ENCODE peak calls at places on chromosomes 1 and 21, in ten cellular contexts. One of them, this sample, is unnamed.

GRCh38 chr1:201655243-201655642 is 116.3 kb downstream of the NAV1 start:
- DNase-seq in HFFc6: peak; percentile 81
- DNase-seq in WTC11: peak; percentile 42
- DNase-seq in GM23248: peak; percentile 90
- DNase-seq in CD8-positive, alpha-beta memory T cell: no peak
- DNase-seq in aorta: no peak
- DNase-seq in NCI-H345: no peak
- DNase-seq in OCI-M1: no peak
- DNase-seq in stimulated activated CD4-positive, alpha-beta T cell treated with anti-CD3 and anti-CD28 coated beads, Interleukin-1b, Interleukin-23, amount 100 ng/mL, for 24 hours: no peak
- DNase-seq in activated T-cell treated with anti-CD3 and anti-CD28 coated beads for 1 hour: no peak
- DNase-seq in this sample: no peak

GRCh38 chr1:167456926-167457325 is 61.4 kb downstream of the CD247 start:
- DNase-seq in OCI-M1: no peak
- DNase-seq in WTC11: no peak
- DNase-seq in CD8-positive, alpha-beta memory T cell: no peak
- DNase-seq in aorta: no peak
- DNase-seq in GM23248: no peak
- DNase-seq in stimulated activated CD4-positive, alpha-beta T cell treated with anti-CD3 and anti-CD28 coated beads, Interleukin-1b, Interleukin-23, amount 100 ng/mL, for 24 hours: no peak
- DNase-seq in NCI-H345: no peak
- DNase-seq in HFFc6: no peak
- DNase-seq in activated T-cell treated with anti-CD3 and anti-CD28 coated beads for 1 hour: no peak
- DNase-seq in this sample: no peak

GRCh38 chr21:42164064-42164789 is 54.7 kb upstream of the ABCG1 start:
- DNase-seq in WTC11: peak; percentile 57
- DNase-seq in GM23248: no peak
- DNase-seq in HFFc6: no peak
- DNase-seq in CD8-positive, alpha-beta memory T cell: peak; percentile 35
- DNase-seq in activated T-cell treated with anti-CD3 and anti-CD28 coated beads for 1 hour: peak; percentile 33
- DNase-seq in NCI-H345: peak; percentile 27
- DNase-seq in stimulated activated CD4-positive, alpha-beta T cell treated with anti-CD3 and anti-CD28 coated beads, Interleukin-1b, Interleukin-23, amount 100 ng/mL, for 24 hours: peak; percentile 21
- DNase-seq in OCI-M1: peak; percentile 77
- DNase-seq in aorta: peak; percentile 78
- DNase-seq in this sample: peak; percentile 80

GRCh38 chr1:117093091-117093534 is 28.4 kb downstream of the TRIM45 start:
- DNase-seq in WTC11: no peak
- DNase-seq in GM23248: peak; percentile 98
- DNase-seq in stimulated activated CD4-positive, alpha-beta T cell treated with anti-CD3 and anti-CD28 coated beads, Interleukin-1b, Interleukin-23, amount 100 ng/mL, for 24 hours: no peak
- DNase-seq in HFFc6: peak; percentile 99
- DNase-seq in OCI-M1: no peak
- DNase-seq in CD8-positive, alpha-beta memory T cell: no peak
- DNase-seq in aorta: peak; percentile 76
- DNase-seq in activated T-cell treated with anti-CD3 and anti-CD28 coated beads for 1 hour: no peak
- DNase-seq in NCI-H345: no peak
- DNase-seq in this sample: peak; percentile 46

GRCh38 chr1:10754571-10755329 is 41.7 kb downstream of the CASZ1 start:
- DNase-seq in GM23248: peak; percentile 83
- DNase-seq in CD8-positive, alpha-beta memory T cell: no peak
- DNase-seq in stimulated activated CD4-positive, alpha-beta T cell treated with anti-CD3 and anti-CD28 coated beads, Interleukin-1b, Interleukin-23, amount 100 ng/mL, for 24 hours: no peak
- DNase-seq in OCI-M1: no peak
- DNase-seq in HFFc6: peak; percentile 30
- DNase-seq in activated T-cell treated with anti-CD3 and anti-CD28 coated beads for 1 hour: no peak
- DNase-seq in NCI-H345: no peak
- DNase-seq in WTC11: no peak
- DNase-seq in aorta: no peak
- DNase-seq in this sample: no peak

GRCh38 chr1:204524986-204525385 is 8.8 kb downstream of the MDM4 start:
- DNase-seq in stimulated activated CD4-positive, alpha-beta T cell treated with anti-CD3 and anti-CD28 coated beads, Interleukin-1b, Interleukin-23, amount 100 ng/mL, for 24 hours: no peak
- DNase-seq in OCI-M1: no peak
- DNase-seq in WTC11: no peak
- DNase-seq in aorta: no peak
- DNase-seq in CD8-positive, alpha-beta memory T cell: no peak
- DNase-seq in GM23248: no peak
- DNase-seq in HFFc6: no peak
- DNase-seq in NCI-H345: no peak
- DNase-seq in activated T-cell treated with anti-CD3 and anti-CD28 coated beads for 1 hour: no peak
- DNase-seq in this sample: no peak

GRCh38 chr1:96782861-96783260 is 61.3 kb downstream of the PTBP2 start:
- DNase-seq in activated T-cell treated with anti-CD3 and anti-CD28 coated beads for 1 hour: no peak
- DNase-seq in GM23248: peak; percentile 43
- DNase-seq in CD8-positive, alpha-beta memory T cell: no peak
- DNase-seq in OCI-M1: no peak
- DNase-seq in WTC11: no peak
- DNase-seq in HFFc6: peak; percentile 2
- DNase-seq in aorta: no peak
- DNase-seq in NCI-H345: no peak
- DNase-seq in stimulated activated CD4-positive, alpha-beta T cell treated with anti-CD3 and anti-CD28 coated beads, Interleukin-1b, Interleukin-23, amount 100 ng/mL, for 24 hours: no peak
- DNase-seq in this sample: no peak

GRCh38 chr1:35300376-35300775 is 31.9 kb downstream of the ZMYM4 start:
- DNase-seq in NCI-H345: no peak
- DNase-seq in CD8-positive, alpha-beta memory T cell: no peak
- DNase-seq in stimulated activated CD4-positive, alpha-beta T cell treated with anti-CD3 and anti-CD28 coated beads, Interleukin-1b, Interleukin-23, amount 100 ng/mL, for 24 hours: no peak
- DNase-seq in aorta: no peak
- DNase-seq in HFFc6: no peak
- DNase-seq in activated T-cell treated with anti-CD3 and anti-CD28 coated beads for 1 hour: no peak
- DNase-seq in GM23248: no peak
- DNase-seq in OCI-M1: no peak
- DNase-seq in WTC11: no peak
- DNase-seq in this sample: no peak

GRCh38 chr1:90505806-90506205 is 211.3 kb downstream of the BARHL2 start:
- DNase-seq in WTC11: no peak
- DNase-seq in aorta: no peak
- DNase-seq in stimulated activated CD4-positive, alpha-beta T cell treated with anti-CD3 and anti-CD28 coated beads, Interleukin-1b, Interleukin-23, amount 100 ng/mL, for 24 hours: no peak
- DNase-seq in activated T-cell treated with anti-CD3 and anti-CD28 coated beads for 1 hour: no peak
- DNase-seq in GM23248: no peak
- DNase-seq in OCI-M1: no peak
- DNase-seq in HFFc6: no peak
- DNase-seq in NCI-H345: no peak
- DNase-seq in CD8-positive, alpha-beta memory T cell: no peak
- DNase-seq in this sample: no peak

GRCh38 chr1:14866841-14867626 is 268.5 kb downstream of the KAZN start:
- DNase-seq in WTC11: peak; percentile 26
- DNase-seq in CD8-positive, alpha-beta memory T cell: no peak
- DNase-seq in GM23248: no peak
- DNase-seq in NCI-H345: no peak
- DNase-seq in HFFc6: no peak
- DNase-seq in stimulated activated CD4-positive, alpha-beta T cell treated with anti-CD3 and anti-CD28 coated beads, Interleukin-1b, Interleukin-23, amount 100 ng/mL, for 24 hours: no peak
- DNase-seq in OCI-M1: no peak
- DNase-seq in activated T-cell treated with anti-CD3 and anti-CD28 coated beads for 1 hour: no peak
- DNase-seq in aorta: no peak
- DNase-seq in this sample: no peak

GRCh38 chr1:19154876-19155275 is 55.2 kb downstream of the UBR4 start:
- DNase-seq in activated T-cell treated with anti-CD3 and anti-CD28 coated beads for 1 hour: no peak
- DNase-seq in HFFc6: no peak
- DNase-seq in CD8-positive, alpha-beta memory T cell: no peak
- DNase-seq in stimulated activated CD4-positive, alpha-beta T cell treated with anti-CD3 and anti-CD28 coated beads, Interleukin-1b, Interleukin-23, amount 100 ng/mL, for 24 hours: no peak
- DNase-seq in NCI-H345: no peak
- DNase-seq in OCI-M1: no peak
- DNase-seq in GM23248: no peak
- DNase-seq in WTC11: no peak
- DNase-seq in aorta: no peak
- DNase-seq in this sample: peak; percentile 71

GRCh38 chr1:168365719-168366474 is 85.2 kb downstream of the TBX19 start:
- DNase-seq in CD8-positive, alpha-beta memory T cell: no peak
- DNase-seq in HFFc6: no peak
- DNase-seq in activated T-cell treated with anti-CD3 and anti-CD28 coated beads for 1 hour: no peak
- DNase-seq in GM23248: no peak
- DNase-seq in aorta: no peak
- DNase-seq in OCI-M1: peak; percentile 50
- DNase-seq in NCI-H345: no peak
- DNase-seq in stimulated activated CD4-positive, alpha-beta T cell treated with anti-CD3 and anti-CD28 coated beads, Interleukin-1b, Interleukin-23, amount 100 ng/mL, for 24 hours: no peak
- DNase-seq in WTC11: no peak
- DNase-seq in this sample: peak; percentile 22

GRCh38 chr1:208291923-208292711 is 47.9 kb upstream of the PLXNA2 start:
- DNase-seq in CD8-positive, alpha-beta memory T cell: no peak
- DNase-seq in stimulated activated CD4-positive, alpha-beta T cell treated with anti-CD3 and anti-CD28 coated beads, Interleukin-1b, Interleukin-23, amount 100 ng/mL, for 24 hours: no peak
- DNase-seq in HFFc6: no peak
- DNase-seq in WTC11: no peak
- DNase-seq in OCI-M1: no peak
- DNase-seq in aorta: no peak
- DNase-seq in activated T-cell treated with anti-CD3 and anti-CD28 coated beads for 1 hour: no peak
- DNase-seq in GM23248: no peak
- DNase-seq in NCI-H345: no peak
- DNase-seq in this sample: no peak

GRCh38 chr1:75373542-75374159 is 237.3 kb downstream of the SLC44A5 start:
- DNase-seq in stimulated activated CD4-positive, alpha-beta T cell treated with anti-CD3 and anti-CD28 coated beads, Interleukin-1b, Interleukin-23, amount 100 ng/mL, for 24 hours: no peak
- DNase-seq in OCI-M1: no peak
- DNase-seq in WTC11: no peak
- DNase-seq in CD8-positive, alpha-beta memory T cell: no peak
- DNase-seq in GM23248: no peak
- DNase-seq in NCI-H345: no peak
- DNase-seq in activated T-cell treated with anti-CD3 and anti-CD28 coated beads for 1 hour: no peak
- DNase-seq in HFFc6: no peak
- DNase-seq in aorta: no peak
- DNase-seq in this sample: no peak

GRCh38 chr1:162956922-162957321 is 95.9 kb upstream of the CCDC190 start:
- DNase-seq in OCI-M1: no peak
- DNase-seq in CD8-positive, alpha-beta memory T cell: no peak
- DNase-seq in activated T-cell treated with anti-CD3 and anti-CD28 coated beads for 1 hour: no peak
- DNase-seq in stimulated activated CD4-positive, alpha-beta T cell treated with anti-CD3 and anti-CD28 coated beads, Interleukin-1b, Interleukin-23, amount 100 ng/mL, for 24 hours: no peak
- DNase-seq in GM23248: peak; percentile 32
- DNase-seq in NCI-H345: no peak
- DNase-seq in HFFc6: peak; percentile 45
- DNase-seq in aorta: no peak
- DNase-seq in WTC11: no peak
- DNase-seq in this sample: no peak

GRCh38 chr1:85230305-85230977 is 29.0 kb downstream of the C1orf52 start:
- DNase-seq in activated T-cell treated with anti-CD3 and anti-CD28 coated beads for 1 hour: no peak
- DNase-seq in stimulated activated CD4-positive, alpha-beta T cell treated with anti-CD3 and anti-CD28 coated beads, Interleukin-1b, Interleukin-23, amount 100 ng/mL, for 24 hours: no peak
- DNase-seq in HFFc6: no peak
- DNase-seq in NCI-H345: no peak
- DNase-seq in WTC11: peak; percentile 25
- DNase-seq in aorta: no peak
- DNase-seq in OCI-M1: no peak
- DNase-seq in GM23248: peak; percentile 11
- DNase-seq in CD8-positive, alpha-beta memory T cell: no peak
- DNase-seq in this sample: no peak

GRCh38 chr1:53819387-53819786 is 18.7 kb downstream of the NDC1 start:
- DNase-seq in aorta: no peak
- DNase-seq in WTC11: no peak
- DNase-seq in GM23248: no peak
- DNase-seq in NCI-H345: no peak
- DNase-seq in CD8-positive, alpha-beta memory T cell: no peak
- DNase-seq in OCI-M1: no peak
- DNase-seq in stimulated activated CD4-positive, alpha-beta T cell treated with anti-CD3 and anti-CD28 coated beads, Interleukin-1b, Interleukin-23, amount 100 ng/mL, for 24 hours: no peak
- DNase-seq in activated T-cell treated with anti-CD3 and anti-CD28 coated beads for 1 hour: no peak
- DNase-seq in HFFc6: no peak
- DNase-seq in this sample: no peak

GRCh38 chr1:57927003-57927402 is 503.1 kb upstream of the DAB1 start:
- DNase-seq in stimulated activated CD4-positive, alpha-beta T cell treated with anti-CD3 and anti-CD28 coated beads, Interleukin-1b, Interleukin-23, amount 100 ng/mL, for 24 hours: no peak
- DNase-seq in NCI-H345: no peak
- DNase-seq in GM23248: no peak
- DNase-seq in activated T-cell treated with anti-CD3 and anti-CD28 coated beads for 1 hour: no peak
- DNase-seq in HFFc6: no peak
- DNase-seq in CD8-positive, alpha-beta memory T cell: no peak
- DNase-seq in WTC11: no peak
- DNase-seq in OCI-M1: no peak
- DNase-seq in aorta: no peak
- DNase-seq in this sample: no peak

GRCh38 chr21:42677339-42678117 is 24.1 kb downstream of the PDE9A start:
- DNase-seq in aorta: peak; percentile 27
- DNase-seq in NCI-H345: peak; percentile 30
- DNase-seq in CD8-positive, alpha-beta memory T cell: no peak
- DNase-seq in GM23248: no peak
- DNase-seq in activated T-cell treated with anti-CD3 and anti-CD28 coated beads for 1 hour: no peak
- DNase-seq in WTC11: no peak
- DNase-seq in HFFc6: no peak
- DNase-seq in stimulated activated CD4-positive, alpha-beta T cell treated with anti-CD3 and anti-CD28 coated beads, Interleukin-1b, Interleukin-23, amount 100 ng/mL, for 24 hours: no peak
- DNase-seq in OCI-M1: peak; percentile 92
- DNase-seq in this sample: no peak

GRCh38 chr1:42006836-42007235 is 88.1 kb upstream of the HIVEP3 start:
- DNase-seq in OCI-M1: no peak
- DNase-seq in NCI-H345: no peak
- DNase-seq in activated T-cell treated with anti-CD3 and anti-CD28 coated beads for 1 hour: no peak
- DNase-seq in WTC11: no peak
- DNase-seq in CD8-positive, alpha-beta memory T cell: no peak
- DNase-seq in aorta: no peak
- DNase-seq in HFFc6: peak; percentile 19
- DNase-seq in stimulated activated CD4-positive, alpha-beta T cell treated with anti-CD3 and anti-CD28 coated beads, Interleukin-1b, Interleukin-23, amount 100 ng/mL, for 24 hours: no peak
- DNase-seq in GM23248: peak; percentile 56
- DNase-seq in this sample: no peak

GRCh38 chr1:21311016-21311415 is 20.8 kb upstream of the ECE1 start:
- DNase-seq in NCI-H345: no peak
- DNase-seq in activated T-cell treated with anti-CD3 and anti-CD28 coated beads for 1 hour: no peak
- DNase-seq in OCI-M1: no peak
- DNase-seq in WTC11: no peak
- DNase-seq in CD8-positive, alpha-beta memory T cell: no peak
- DNase-seq in HFFc6: no peak
- DNase-seq in stimulated activated CD4-positive, alpha-beta T cell treated with anti-CD3 and anti-CD28 coated beads, Interleukin-1b, Interleukin-23, amount 100 ng/mL, for 24 hours: no peak
- DNase-seq in aorta: no peak
- DNase-seq in GM23248: no peak
- DNase-seq in this sample: no peak

GRCh38 chr1:7616076-7616833 is 154.8 kb upstream of the VAMP3 start:
- DNase-seq in WTC11: peak; percentile 79
- DNase-seq in HFFc6: no peak
- DNase-seq in NCI-H345: no peak
- DNase-seq in stimulated activated CD4-positive, alpha-beta T cell treated with anti-CD3 and anti-CD28 coated beads, Interleukin-1b, Interleukin-23, amount 100 ng/mL, for 24 hours: peak; percentile 6
- DNase-seq in aorta: peak; percentile 49
- DNase-seq in activated T-cell treated with anti-CD3 and anti-CD28 coated beads for 1 hour: peak; percentile 17
- DNase-seq in GM23248: peak; percentile 66
- DNase-seq in CD8-positive, alpha-beta memory T cell: no peak
- DNase-seq in OCI-M1: peak; percentile 28
- DNase-seq in this sample: no peak

GRCh38 chr1:64087768-64088167 is 115.7 kb upstream of the UBE2U start:
- DNase-seq in OCI-M1: no peak
- DNase-seq in CD8-positive, alpha-beta memory T cell: no peak
- DNase-seq in stimulated activated CD4-positive, alpha-beta T cell treated with anti-CD3 and anti-CD28 coated beads, Interleukin-1b, Interleukin-23, amount 100 ng/mL, for 24 hours: no peak
- DNase-seq in NCI-H345: no peak
- DNase-seq in GM23248: peak; percentile 83
- DNase-seq in aorta: no peak
- DNase-seq in WTC11: no peak
- DNase-seq in HFFc6: peak; percentile 68
- DNase-seq in activated T-cell treated with anti-CD3 and anti-CD28 coated beads for 1 hour: no peak
- DNase-seq in this sample: no peak

GRCh38 chr21:26194326-26194725 is 23.8 kb upstream of the APP start:
- DNase-seq in OCI-M1: no peak
- DNase-seq in WTC11: no peak
- DNase-seq in NCI-H345: no peak
- DNase-seq in activated T-cell treated with anti-CD3 and anti-CD28 coated beads for 1 hour: no peak
- DNase-seq in aorta: no peak
- DNase-seq in HFFc6: no peak
- DNase-seq in CD8-positive, alpha-beta memory T cell: no peak
- DNase-seq in stimulated activated CD4-positive, alpha-beta T cell treated with anti-CD3 and anti-CD28 coated beads, Interleukin-1b, Interleukin-23, amount 100 ng/mL, for 24 hours: no peak
- DNase-seq in GM23248: no peak
- DNase-seq in this sample: no peak

GRCh38 chr1:181551249-181551648 is 67.9 kb downstream of the CACNA1E start:
- DNase-seq in OCI-M1: no peak
- DNase-seq in GM23248: no peak
- DNase-seq in aorta: no peak
- DNase-seq in activated T-cell treated with anti-CD3 and anti-CD28 coated beads for 1 hour: no peak
- DNase-seq in WTC11: no peak
- DNase-seq in NCI-H345: peak; percentile 13
- DNase-seq in CD8-positive, alpha-beta memory T cell: no peak
- DNase-seq in stimulated activated CD4-positive, alpha-beta T cell treated with anti-CD3 and anti-CD28 coated beads, Interleukin-1b, Interleukin-23, amount 100 ng/mL, for 24 hours: no peak
- DNase-seq in HFFc6: no peak
- DNase-seq in this sample: peak; percentile 56

GRCh38 chr1:60589916-60590315 is 492.4 kb upstream of the NFIA start:
- DNase-seq in activated T-cell treated with anti-CD3 and anti-CD28 coated beads for 1 hour: no peak
- DNase-seq in stimulated activated CD4-positive, alpha-beta T cell treated with anti-CD3 and anti-CD28 coated beads, Interleukin-1b, Interleukin-23, amount 100 ng/mL, for 24 hours: no peak
- DNase-seq in WTC11: no peak
- DNase-seq in HFFc6: no peak
- DNase-seq in NCI-H345: no peak
- DNase-seq in GM23248: no peak
- DNase-seq in CD8-positive, alpha-beta memory T cell: no peak
- DNase-seq in aorta: no peak
- DNase-seq in OCI-M1: no peak
- DNase-seq in this sample: no peak

GRCh38 chr1:44544960-44545359 is 129.3 kb downstream of the TMEM53 start:
- DNase-seq in GM23248: no peak
- DNase-seq in activated T-cell treated with anti-CD3 and anti-CD28 coated beads for 1 hour: no peak
- DNase-seq in NCI-H345: no peak
- DNase-seq in OCI-M1: no peak
- DNase-seq in CD8-positive, alpha-beta memory T cell: no peak
- DNase-seq in WTC11: no peak
- DNase-seq in aorta: no peak
- DNase-seq in HFFc6: no peak
- DNase-seq in stimulated activated CD4-positive, alpha-beta T cell treated with anti-CD3 and anti-CD28 coated beads, Interleukin-1b, Interleukin-23, amount 100 ng/mL, for 24 hours: no peak
- DNase-seq in this sample: no peak

This sample was measured in mucosa of descending colon.